ENCODE peak calls at places on chromosomes 4 and X, in nine cellular contexts. Y is NCI-H1436; J is HuH-7; B is MCF 10A; Z is GM12865; H is Panc1; C is stimulated activated CD4-positive, alpha-beta T cell treated with anti-CD3 and anti-CD28 coated beads, TNF-alpha, amount 100 ng/mL, for 48 hours; A is pons; M is EH. G is an unnamed sample.
A peak's percentile ranks its signal among the peaks of the same experiment; 100 is the strongest.

GRCh38 chr4:78612398-78613005 is 60.9 kb downstream of the ANXA3 start:
- DNase-seq in A (peak; percentile 77), M (peak; percentile 65), Z (peak; percentile 66), C (no peak), Y (peak; percentile 28), B (peak; percentile 68), H (no peak), J (peak; percentile 9), G (peak; percentile 91)

GRCh38 chrX:31555506-31555905 is 483.7 kb upstream of the FTHL17 start:
- DNase-seq in H (no peak), A (no peak), Y (no peak), M (peak; percentile 77), C (no peak), J (no peak), B (no peak), Z (no peak), G (peak; percentile 49)

GRCh38 chrX:17057209-17057608 is 110.8 kb downstream of the REPS2 start:
- DNase-seq in B (no peak), Z (no peak), M (no peak), C (no peak), Y (no peak), A (no peak), H (no peak), J (no peak), G (no peak)

GRCh38 chr4:186666750-186667149 is 56.9 kb downstream of the FAT1 start:
- DNase-seq in A (no peak), H (no peak), C (no peak), Y (no peak), B (peak; percentile 64), J (no peak), Z (no peak), M (no peak), G (no peak)

GRCh38 chr4:11343536-11343935 is 85.2 kb downstream of the HS3ST1 start:
- DNase-seq in M (no peak), J (no peak), C (no peak), H (no peak), Z (peak; percentile 6), Y (no peak), B (no peak), A (no peak), G (no peak)

GRCh38 chrX:85570496-85570895 is 191.0 kb upstream of the POF1B start:
- DNase-seq in H (no peak), A (no peak), C (no peak), B (no peak), M (no peak), Y (no peak), Z (no peak), J (no peak), G (no peak)

GRCh38 chr4:139866270-139866962 is 200.8 kb downstream of the MGST2 start:
- DNase-seq in B (no peak), J (no peak), Y (no peak), Z (no peak), H (no peak), C (no peak), M (no peak), A (no peak), G (no peak)

GRCh38 chr4:8737075-8737474 is 134.6 kb downstream of the HMX1 start:
- DNase-seq in B (no peak), Y (no peak), J (no peak), H (no peak), M (no peak), C (no peak), A (no peak), Z (no peak), G (no peak)

GRCh38 chr4:100988876-100989275 is 358.4 kb downstream of the PPP3CA start:
- DNase-seq in Y (no peak), H (no peak), J (no peak), B (no peak), M (peak; percentile 48), Z (no peak), C (no peak), A (no peak), G (no peak)

GRCh38 chr4:25810815-25811690 is 51.7 kb downstream of the SEL1L3 start:
- DNase-seq in Y (no peak), H (peak; percentile 69), Z (no peak), B (no peak), M (peak; percentile 65), C (no peak), J (no peak), A (no peak), G (no peak)

GRCh38 chr4:42641696-42642095 is 15.2 kb downstream of the ATP8A1 start:
- DNase-seq in H (no peak), M (no peak), Y (no peak), B (no peak), J (no peak), Z (peak; percentile 60), A (no peak), C (no peak), G (no peak)

GRCh38 chr4:108483077-108483476 is 137.3 kb upstream of the RPL34 start:
- DNase-seq in M (peak; percentile 3), C (peak; percentile 32), H (no peak), Z (peak; percentile 47), B (no peak), A (no peak), J (no peak), Y (no peak), G (peak; percentile 73)

GRCh38 chrX:12978205-12979010 is 3.5 kb downstream of the TMSB4X start:
- DNase-seq in M (peak; percentile 83), Z (peak; percentile 93), J (no peak), A (peak; percentile 40), B (peak; percentile 30), C (no peak), H (no peak), Y (no peak), G (peak; percentile 83)

GRCh38 chr4:162408309-162408708 is 244.5 kb upstream of the FSTL5 start:
- DNase-seq in C (no peak), A (no peak), Z (no peak), H (no peak), M (no peak), Y (no peak), B (no peak), J (no peak), G (no peak)

GRCh38 chr4:6926681-6927478 is 17.3 kb downstream of the TBC1D14 start:
- DNase-seq in Y (no peak), Z (no peak), J (peak; percentile 67), B (no peak), C (no peak), H (no peak), M (peak; percentile 83), A (no peak), G (peak; percentile 13)

GRCh38 chr4:143025111-143025704 is 159.5 kb upstream of the USP38 start:
- DNase-seq in B (peak; percentile 64), Y (no peak), M (peak; percentile 51), C (no peak), Z (peak; percentile 44), J (no peak), H (no peak), A (peak; percentile 57), G (peak; percentile 93)

GRCh38 chrX:155819966-155820491 is 61.1 kb upstream of the VAMP7 start:
- DNase-seq in B (peak; percentile 91), J (peak; percentile 18), M (peak; percentile 82), A (peak; percentile 72), Y (peak; percentile 77), Z (peak; percentile 68), C (peak; percentile 4), H (peak; percentile 66), G (peak; percentile 82)

GRCh38 chr4:95660719-95661118 is 111.9 kb upstream of the UNC5C start:
- DNase-seq in M (no peak), C (no peak), A (no peak), Y (no peak), B (no peak), Z (no peak), J (no peak), H (no peak), G (no peak)

GRCh38 chr4:148021706-148022105 is 289.8 kb downstream of the ARHGAP10 start:
- DNase-seq in A (no peak), H (no peak), J (no peak), B (no peak), Z (no peak), M (no peak), C (no peak), Y (no peak), G (peak; percentile 66)

GRCh38 chr4:40916880-40917279 is 167.1 kb downstream of the NSUN7 start:
- DNase-seq in A (no peak), M (peak; percentile 26), C (peak; percentile 45), Z (peak; percentile 67), B (peak; percentile 63), J (peak; percentile 73), Y (peak; percentile 32), H (no peak), G (peak; percentile 70)

GRCh38 chr4:86487738-86488137 is 106.4 kb upstream of the PTPN13 start:
- DNase-seq in J (no peak), H (no peak), C (no peak), M (no peak), B (no peak), Z (no peak), Y (no peak), A (no peak), G (no peak)

GRCh38 chr4:139324620-139325019 is 22.3 kb upstream of the NDUFC1 start:
- DNase-seq in C (no peak), Z (no peak), M (no peak), H (no peak), B (no peak), A (no peak), J (no peak), Y (no peak), G (no peak)

GRCh38 chr4:126086041-126086440 is 771.3 kb downstream of the FAT4 start:
- DNase-seq in Z (no peak), M (no peak), Y (no peak), B (no peak), C (no peak), A (no peak), J (no peak), H (no peak), G (no peak)

GRCh38 chr4:111628437-111628836 is 516.8 kb upstream of the FAM241A start:
- DNase-seq in M (no peak), B (no peak), J (no peak), Z (no peak), Y (no peak), A (no peak), H (no peak), C (no peak), G (no peak)

GRCh38 chr4:88531549-88531948 is 8.0 kb upstream of the PYURF start:
- DNase-seq in C (no peak), A (no peak), M (peak; percentile 5), J (no peak), Z (no peak), H (no peak), B (no peak), Y (no peak), G (no peak)

GRCh38 chr4:107913283-107913899 is 18.0 kb upstream of the CYP2U1 start:
- DNase-seq in C (no peak), J (no peak), Y (peak; percentile 38), B (peak; percentile 79), H (peak; percentile 33), M (peak; percentile 72), A (peak; percentile 86), Z (peak; percentile 69), G (peak; percentile 87)